ENCODE peak calls at places on chromosome 20, in five cellular contexts. S, Y, K, O and E are unnamed samples.

GRCh38 chr20:57400821-57401564 is 9.8 kb downstream of the RBM38 start:
- DNase-seq in S (no peak), Y (no peak), K (peak), O (no peak), E (no peak)

GRCh38 chr20:62055106-62055861 is 10.4 kb downstream of the TAF4 start:
- DNase-seq in S (no peak), Y (no peak), K (no peak), O (no peak), E (no peak)

GRCh38 chr20:57047281-57048026 is 219.0 kb downstream of the BMP7 start:
- DNase-seq in S (no peak), Y (no peak), K (no peak), O (no peak), E (no peak)

GRCh38 chr20:33857722-33858563 is 46.8 kb downstream of the CHMP4B start:
- DNase-seq in S (no peak), Y (no peak), K (no peak), O (no peak), E (no peak)

GRCh38 chr20:59320850-59321631 is 20.6 kb downstream of the EDN3 start:
- DNase-seq in S (no peak), Y (no peak), K (no peak), O (no peak), E (no peak)

GRCh38 chr20:56610098-56610497 is 19.0 kb upstream of the TFAP2C start:
- DNase-seq in S (no peak), Y (no peak), K (no peak), O (no peak), E (no peak)

GRCh38 chr20:62424249-62425109 is 2.9 kb downstream of the RBBP8NL start:
- DNase-seq in S (no peak), Y (no peak), K (no peak), O (no peak), E (no peak)

GRCh38 chr20:48684501-48685041 is 143.2 kb downstream of the PREX1 start:
- DNase-seq in S (no peak), Y (no peak), K (no peak), O (no peak), E (no peak)

GRCh38 chr20:10448270-10449156 is 13.4 kb downstream of the SLX4IP start:
- DNase-seq in S (peak), Y (no peak), K (no peak), O (no peak), E (peak)

GRCh38 chr20:38141889-38142494 is 23.1 kb downstream of the TGM2 start:
- DNase-seq in S (no peak), Y (no peak), K (no peak), O (no peak), E (no peak)

GRCh38 chr20:31833130-31833930 is 12.1 kb downstream of the FOXS1 start:
- DNase-seq in S (peak), Y (no peak), K (peak), O (no peak), E (peak)

GRCh38 chr20:62063601-62063980 is 2.1 kb downstream of the TAF4 start:
- DNase-seq in S (peak), Y (no peak), K (peak), O (no peak), E (peak)

GRCh38 chr20:12927489-12927888 is 81.3 kb upstream of the SPTLC3 start:
- DNase-seq in S (peak), Y (no peak), K (no peak), O (no peak), E (no peak)

GRCh38 chr20:24018796-24019195 is 30.2 kb upstream of the GGTLC1 start:
- DNase-seq in S (no peak), Y (peak), K (no peak), O (no peak), E (peak)

GRCh38 chr20:4026093-4026601 is 10.8 kb upstream of the RNF24 start:
- DNase-seq in S (peak), Y (no peak), K (no peak), O (peak), E (peak)

GRCh38 chr20:19934792-19935491 is 82.2 kb upstream of the NAA20 start:
- DNase-seq in S (no peak), Y (peak), K (no peak), O (peak), E (no peak)

GRCh38 chr20:38671186-38671585 is 53.1 kb upstream of the SLC32A1 start:
- DNase-seq in S (no peak), Y (no peak), K (no peak), O (no peak), E (no peak)

GRCh38 chr20:44006578-44006977 is 91.9 kb downstream of the TOX2 start:
- DNase-seq in S (no peak), Y (no peak), K (no peak), O (no peak), E (no peak)

DNA sequence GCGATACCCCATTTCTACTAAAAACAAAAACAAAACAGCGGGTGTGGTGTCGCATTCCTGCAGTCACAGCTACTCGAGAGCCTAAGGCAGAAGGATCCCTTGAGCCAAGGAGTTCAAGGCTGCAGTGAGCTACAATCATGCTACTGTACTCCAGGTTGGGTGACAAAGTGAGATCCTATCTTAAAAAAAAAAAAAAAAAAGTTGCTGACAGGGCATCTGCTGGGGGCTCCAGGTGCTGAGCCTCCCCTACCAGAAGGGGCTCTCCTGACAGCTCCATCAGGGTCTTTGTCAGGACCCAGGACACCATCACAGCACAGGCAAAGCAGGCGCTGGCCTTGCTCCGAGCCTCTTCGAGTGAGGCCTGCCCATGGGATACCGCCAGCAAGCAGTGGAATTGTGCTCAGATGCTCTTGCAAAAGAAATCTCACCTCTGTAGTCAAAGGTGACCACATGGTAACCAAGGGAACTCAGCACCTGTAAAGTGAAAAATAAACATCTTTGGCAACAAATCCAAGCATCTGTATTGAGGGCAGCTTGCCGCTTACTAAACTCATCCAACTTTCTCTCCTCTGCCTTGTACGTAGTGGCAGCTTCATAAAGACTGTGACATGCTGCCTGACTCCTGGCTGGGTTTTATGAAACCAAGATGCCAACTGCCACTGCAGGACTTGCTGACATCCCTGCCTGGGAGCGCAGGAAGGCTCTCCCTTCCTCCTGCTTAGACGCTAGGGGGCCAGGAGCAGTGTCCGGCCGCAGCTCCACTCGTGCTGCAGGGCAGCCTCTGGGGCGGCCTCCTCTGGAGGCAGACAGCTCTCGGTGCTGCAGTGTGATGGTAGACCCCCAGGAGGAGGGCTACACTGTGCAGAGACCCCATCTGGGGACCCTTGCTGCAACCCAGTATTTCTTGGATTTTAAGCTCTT is 66.9 kb downstream of the PYGB start:
- DNase-seq in S (no peak), Y (peak), K (no peak), O (no peak), E (no peak)
- TF ChIP-seq CTCF in S (no peak), Y (no peak), K (no peak), O (no peak), E (no peak)

GRCh38 chr20:46895906-46896242 is 1.2 kb downstream of the EYA2 start:
- DNase-seq in S (no peak), Y (no peak), K (no peak), O (no peak), E (no peak)
- H3K4me3 ChIP-seq in S (peak), Y (peak), K (peak), O (peak), E (no peak)

DNA sequence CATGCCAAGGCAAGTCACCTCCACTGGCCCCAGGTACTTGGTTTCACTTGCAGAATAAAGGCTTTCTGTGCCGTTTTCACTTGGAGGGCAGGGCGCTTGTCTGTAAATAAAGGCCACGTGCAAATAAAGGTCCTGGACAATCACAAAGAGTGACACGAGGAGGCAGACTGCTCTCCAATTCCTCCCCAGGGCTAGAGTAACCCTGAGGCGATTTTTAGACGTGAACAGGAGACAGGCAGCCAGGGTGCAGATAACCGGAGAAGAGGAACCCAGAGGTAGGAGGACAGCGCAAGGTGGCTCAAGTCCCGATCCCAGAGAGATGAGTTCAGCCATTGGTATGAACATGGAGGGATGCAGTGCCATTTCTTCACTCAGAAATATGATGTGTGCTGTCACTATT is 327.4 kb downstream of the KIF16B start:
- DNase-seq in S (no peak), Y (no peak), K (no peak), O (no peak), E (no peak)
- TF ChIP-seq CTCF in S (no peak), Y (no peak), K (no peak), O (no peak), E (no peak)

GRCh38 chr20:5116875-5117274 is 2.9 kb downstream of the PCNA start:
- DNase-seq in S (no peak), Y (no peak), K (no peak), O (no peak), E (no peak)
- H3K4me3 ChIP-seq in S (no peak), Y (no peak), K (no peak), O (no peak), E (no peak)